ENCODE peak calls at places on chromosome 2, in nine cellular contexts. M, E, I, X, B, O, W, D and F are unnamed samples.

GRCh38 chr2:102662861-102663260 is 43.5 kb downstream of the SLC9A2 start:
- DNase-seq in M (no peak), E (no peak), I (no peak), X (no peak), B (no peak), O (no peak), W (no peak), D (no peak), F (no peak)

GRCh38 chr2:236512902-236513433 is 56.7 kb upstream of the ACKR3 start:
- DNase-seq in M (peak; percentile 54), E (peak; percentile 18), I (peak; percentile 3), X (no peak), B (peak; percentile 54), O (peak; percentile 71), W (peak; percentile 42), D (peak; percentile 53), F (peak; percentile 59)

GRCh38 chr2:58428286-58428552 is 187.1 kb upstream of the FANCL start:
- DNase-seq in M (no peak), E (peak; percentile 40), I (no peak), X (no peak), B (no peak), O (peak; percentile 88), W (peak; percentile 51), D (no peak), F (peak; percentile 31)

GRCh38 chr2:238090887-238091286 is 9.3 kb upstream of the ESPNL start:
- DNase-seq in M (no peak), E (no peak), I (no peak), X (no peak), B (no peak), O (no peak), W (no peak), D (no peak), F (no peak)

GRCh38 chr2:27067385-27067784 is 4.1 kb downstream of the OST4 start:
- DNase-seq in M (no peak), E (no peak), I (no peak), X (no peak), B (no peak), O (no peak), W (no peak), D (no peak), F (no peak)

GRCh38 chr2:195647302-195647701 is 9.7 kb upstream of the SLC39A10 start:
- DNase-seq in M (no peak), E (no peak), I (no peak), X (no peak), B (no peak), O (peak; percentile 13), W (no peak), D (no peak), F (no peak)

GRCh38 chr2:133346654-133347053 is 221.6 kb downstream of the NCKAP5 start:
- DNase-seq in M (no peak), E (no peak), I (no peak), X (no peak), B (no peak), O (no peak), W (no peak), D (no peak), F (no peak)

GRCh38 chr2:104289646-104290565 is 564.0 kb upstream of the POU3F3 start:
- DNase-seq in M (no peak), E (no peak), I (no peak), X (no peak), B (no peak), O (no peak), W (no peak), D (no peak), F (no peak)

GRCh38 chr2:190382851-190383250 is 25.3 kb upstream of the MFSD6 start:
- DNase-seq in M (no peak), E (peak; percentile 6), I (peak; percentile 68), X (no peak), B (peak; percentile 87), O (peak; percentile 39), W (peak; percentile 64), D (no peak), F (peak; percentile 39)

GRCh38 chr2:214737188-214737587 is 72.3 kb downstream of the BARD1 start:
- DNase-seq in M (no peak), E (no peak), I (no peak), X (no peak), B (no peak), O (no peak), W (no peak), D (no peak), F (no peak)

GRCh38 chr2:211033765-211034164 is 477.4 kb downstream of the CPS1 start:
- DNase-seq in M (no peak), E (no peak), I (no peak), X (no peak), B (peak; percentile 29), O (peak; percentile 47), W (peak; percentile 33), D (no peak), F (no peak)

GRCh38 chr2:71100195-71100964 is 29.6 kb downstream of the MCEE start:
- DNase-seq in M (peak; percentile 50), E (peak; percentile 35), I (peak; percentile 60), X (peak; percentile 15), B (peak; percentile 57), O (peak; percentile 57), W (peak; percentile 41), D (peak; percentile 12), F (no peak)

GRCh38 chr2:128783193-128783671 is 464.6 kb upstream of the HS6ST1 start:
- DNase-seq in M (no peak), E (no peak), I (no peak), X (no peak), B (no peak), O (no peak), W (no peak), D (no peak), F (no peak)

GRCh38 chr2:142180820-142181533 is 50.2 kb upstream of the LRP1B start:
- DNase-seq in M (no peak), E (no peak), I (peak; percentile 23), X (no peak), B (no peak), O (peak; percentile 70), W (no peak), D (no peak), F (no peak)

GRCh38 chr2:177603734-177604133 is 211.2 kb downstream of the AGPS start:
- DNase-seq in M (no peak), E (no peak), I (no peak), X (no peak), B (no peak), O (no peak), W (no peak), D (no peak), F (no peak)

GRCh38 chr2:131801210-131801744 is 273.6 kb downstream of the CCDC74A start:
- DNase-seq in M (no peak), E (no peak), I (no peak), X (no peak), B (no peak), O (peak; percentile 2), W (no peak), D (no peak), F (no peak)

GRCh38 chr2:649461-650342 is 27.5 kb downstream of the TMEM18 start:
- DNase-seq in M (no peak), E (no peak), I (no peak), X (no peak), B (no peak), O (no peak), W (no peak), D (no peak), F (no peak)

GRCh38 chr2:162821176-162821575 is 17.4 kb downstream of the KCNH7 start:
- DNase-seq in M (no peak), E (no peak), I (no peak), X (no peak), B (no peak), O (no peak), W (no peak), D (no peak), F (no peak)

GRCh38 chr2:135005753-135006152 is 41.5 kb downstream of the MAP3K19 start:
- DNase-seq in M (no peak), E (no peak), I (no peak), X (no peak), B (no peak), O (peak; percentile 74), W (no peak), D (no peak), F (no peak)

GRCh38 chr2:110851531-110851930 is 119.2 kb downstream of the ACOXL start:
- DNase-seq in M (no peak), E (no peak), I (no peak), X (no peak), B (no peak), O (no peak), W (no peak), D (no peak), F (no peak)

GRCh38 chr2:158753561-158754302 is 41.4 kb upstream of the DAPL1 start:
- DNase-seq in M (peak; percentile 19), E (peak; percentile 58), I (peak; percentile 61), X (peak; percentile 5), B (peak; percentile 93), O (peak; percentile 79), W (peak; percentile 57), D (no peak), F (peak; percentile 20)

GRCh38 chr2:218401834-218402370 is 2.2 kb downstream of the CTDSP1 start:
- DNase-seq in M (no peak), E (no peak), I (no peak), X (no peak), B (no peak), O (no peak), W (no peak), D (no peak), F (no peak)

GRCh38 chr2:29580223-29580622 is 341.2 kb downstream of the ALK start:
- DNase-seq in M (no peak), E (no peak), I (no peak), X (no peak), B (no peak), O (no peak), W (no peak), D (no peak), F (no peak)

GRCh38 chr2:45242161-45242741 is 233.0 kb upstream of the SIX2 start:
- DNase-seq in M (no peak), E (no peak), I (no peak), X (no peak), B (no peak), O (no peak), W (peak; percentile 86), D (no peak), F (no peak)